ENCODE peak calls at places on chromosomes 12 and 14, in eight cellular contexts. One of them, this sample, is unnamed.

GRCh38 chr12:51482808-51483532 is 58.3 kb downstream of the SLC4A8 start:
- DNase-seq in breast epithelium: no peak
- DNase-seq in sigmoid colon: no peak
- DNase-seq in uterus: no peak
- DNase-seq in ovary: no peak
- DNase-seq in tibial nerve: no peak
- DNase-seq in A549: no peak
- DNase-seq in Peyer's patch: no peak
- DNase-seq in this sample: no peak

GRCh38 chr12:82475211-82475610 is 116.9 kb downstream of the METTL25 start:
- DNase-seq in uterus: no peak
- DNase-seq in A549: no peak
- DNase-seq in ovary: no peak
- DNase-seq in Peyer's patch: no peak
- DNase-seq in breast epithelium: no peak
- DNase-seq in sigmoid colon: no peak
- DNase-seq in tibial nerve: no peak
- DNase-seq in this sample: no peak

GRCh38 chr12:76866146-76866545 is 12.7 kb downstream of the CSRP2 start:
- DNase-seq in uterus: no peak
- DNase-seq in Peyer's patch: no peak
- DNase-seq in ovary: no peak
- DNase-seq in sigmoid colon: no peak
- DNase-seq in tibial nerve: no peak
- DNase-seq in A549: no peak
- DNase-seq in breast epithelium: no peak
- DNase-seq in this sample: no peak

GRCh38 chr12:56260380-56260779 is 2.2 kb upstream of the ANKRD52 start:
- DNase-seq in ovary: no peak
- DNase-seq in uterus: no peak
- DNase-seq in tibial nerve: no peak
- DNase-seq in Peyer's patch: no peak
- DNase-seq in breast epithelium: no peak
- DNase-seq in A549: no peak
- DNase-seq in sigmoid colon: no peak
- DNase-seq in this sample: no peak

GRCh38 chr12:66467932-66468331 is 165.6 kb downstream of the HELB start:
- DNase-seq in breast epithelium: no peak
- DNase-seq in Peyer's patch: no peak
- DNase-seq in ovary: no peak
- DNase-seq in tibial nerve: no peak
- DNase-seq in uterus: no peak
- DNase-seq in sigmoid colon: no peak
- DNase-seq in A549: peak; percentile 36
- DNase-seq in this sample: no peak

GRCh38 chr14:98122527-98122926 is 1149.5 kb downstream of the BCL11B start:
- DNase-seq in A549: no peak
- DNase-seq in uterus: no peak
- DNase-seq in Peyer's patch: no peak
- DNase-seq in ovary: no peak
- DNase-seq in sigmoid colon: no peak
- DNase-seq in breast epithelium: no peak
- DNase-seq in tibial nerve: no peak
- DNase-seq in this sample: no peak

GRCh38 chr12:46572644-46573630 is 200.4 kb upstream of the SLC38A2 start:
- DNase-seq in uterus: no peak
- DNase-seq in Peyer's patch: no peak
- DNase-seq in A549: no peak
- DNase-seq in tibial nerve: no peak
- DNase-seq in sigmoid colon: no peak
- DNase-seq in ovary: no peak
- DNase-seq in breast epithelium: no peak
- DNase-seq in this sample: no peak

GRCh38 chr12:38850463-38850862 is 54.9 kb downstream of the CPNE8 start:
- DNase-seq in breast epithelium: no peak
- DNase-seq in sigmoid colon: no peak
- DNase-seq in ovary: no peak
- DNase-seq in A549: no peak
- DNase-seq in Peyer's patch: no peak
- DNase-seq in uterus: no peak
- DNase-seq in tibial nerve: no peak
- DNase-seq in this sample: no peak

GRCh38 chr14:68144051-68144681 is 324.6 kb downstream of the RAD51B start:
- DNase-seq in sigmoid colon: peak; percentile 93
- DNase-seq in Peyer's patch: no peak
- DNase-seq in tibial nerve: peak; percentile 61
- DNase-seq in A549: peak; percentile 46
- DNase-seq in uterus: peak; percentile 88
- DNase-seq in ovary: peak; percentile 43
- DNase-seq in breast epithelium: peak; percentile 74
- DNase-seq in this sample: no peak

GRCh38 chr14:24135584-24135833 is 485 bp upstream of the PSME1 start:
- DNase-seq in sigmoid colon: no peak
- DNase-seq in Peyer's patch: no peak
- DNase-seq in breast epithelium: no peak
- DNase-seq in uterus: no peak
- DNase-seq in tibial nerve: no peak
- DNase-seq in A549: no peak
- DNase-seq in ovary: no peak
- DNase-seq in this sample: no peak

GRCh38 chr14:22537436-22538310 is 51.4 kb downstream of the DAD1 start:
- DNase-seq in A549: no peak
- DNase-seq in breast epithelium: no peak
- DNase-seq in sigmoid colon: no peak
- DNase-seq in uterus: no peak
- DNase-seq in tibial nerve: no peak
- DNase-seq in ovary: no peak
- DNase-seq in Peyer's patch: no peak
- DNase-seq in this sample: no peak

GRCh38 chr12:93868771-93869170 is 191.6 kb downstream of the CRADD start:
- DNase-seq in sigmoid colon: no peak
- DNase-seq in breast epithelium: no peak
- DNase-seq in A549: no peak
- DNase-seq in ovary: no peak
- DNase-seq in Peyer's patch: no peak
- DNase-seq in tibial nerve: peak; percentile 66
- DNase-seq in uterus: no peak
- DNase-seq in this sample: no peak
- TF ChIP-seq POLR2A in sigmoid colon: no peak
- TF ChIP-seq POLR2A in breast epithelium: no peak
- TF ChIP-seq POLR2A in A549: no peak
- TF ChIP-seq POLR2A in ovary: no peak
- TF ChIP-seq POLR2A in Peyer's patch: no peak
- TF ChIP-seq POLR2A in tibial nerve: no peak
- TF ChIP-seq POLR2A in uterus: no peak
- TF ChIP-seq POLR2A in this sample: no peak

GRCh38 chr12:132583311-132583710 is 27.1 kb downstream of the LRCOL1 start:
- DNase-seq in uterus: no peak
- DNase-seq in A549: no peak
- DNase-seq in breast epithelium: no peak
- DNase-seq in tibial nerve: no peak
- DNase-seq in sigmoid colon: no peak
- DNase-seq in ovary: no peak
- DNase-seq in Peyer's patch: no peak
- DNase-seq in this sample: no peak

GRCh38 chr12:132580701-132581292 is 29.6 kb downstream of the LRCOL1 start:
- DNase-seq in sigmoid colon: no peak
- DNase-seq in A549: no peak
- DNase-seq in tibial nerve: no peak
- DNase-seq in Peyer's patch: no peak
- DNase-seq in breast epithelium: no peak
- DNase-seq in uterus: no peak
- DNase-seq in ovary: no peak
- DNase-seq in this sample: no peak

GRCh38 chr12:132581348-132582057 is 28.9 kb downstream of the LRCOL1 start:
- DNase-seq in uterus: no peak
- DNase-seq in ovary: no peak
- DNase-seq in sigmoid colon: no peak
- DNase-seq in Peyer's patch: no peak
- DNase-seq in A549: no peak
- DNase-seq in breast epithelium: no peak
- DNase-seq in tibial nerve: no peak
- DNase-seq in this sample: no peak

GRCh38 chr12:132582582-132583279 is 27.7 kb downstream of the LRCOL1 start:
- DNase-seq in breast epithelium: no peak
- DNase-seq in ovary: no peak
- DNase-seq in uterus: no peak
- DNase-seq in sigmoid colon: no peak
- DNase-seq in A549: no peak
- DNase-seq in Peyer's patch: no peak
- DNase-seq in tibial nerve: no peak
- DNase-seq in this sample: no peak

DNA sequence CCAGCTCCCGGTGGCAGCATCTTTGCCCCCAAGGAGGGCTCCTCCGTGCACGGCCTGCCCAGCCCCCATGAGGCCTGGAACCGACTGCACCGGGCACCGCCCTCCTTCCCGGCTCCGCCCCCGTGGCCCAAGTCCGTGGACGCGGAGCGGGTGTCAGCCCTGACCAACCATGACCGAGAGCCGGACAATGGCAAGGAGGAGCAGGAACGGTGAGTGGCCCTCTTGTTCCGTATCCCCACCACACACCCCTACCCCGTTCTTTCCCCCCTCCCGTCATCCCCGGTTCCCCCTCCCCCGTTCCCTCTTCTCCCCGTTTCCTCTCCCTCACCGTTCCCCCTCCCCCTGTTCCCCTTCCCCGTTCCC is 28.3 kb downstream of the LRCOL1 start:
- DNase-seq in tibial nerve: no peak
- DNase-seq in A549: no peak
- DNase-seq in sigmoid colon: no peak
- DNase-seq in ovary: peak; percentile 60
- DNase-seq in Peyer's patch: no peak
- DNase-seq in breast epithelium: no peak
- DNase-seq in uterus: no peak
- DNase-seq in this sample: no peak
- H3K4me3 ChIP-seq in tibial nerve: peak overlapping the region; percentile 18
- H3K4me3 ChIP-seq in A549: no peak overlapping the region
- H3K4me3 ChIP-seq in sigmoid colon: peak overlapping the region; percentile 12
- H3K4me3 ChIP-seq in ovary: no peak overlapping the region
- H3K4me3 ChIP-seq in Peyer's patch: peak overlapping the region; percentile 34
- H3K4me3 ChIP-seq in breast epithelium: no peak overlapping the region
- H3K4me3 ChIP-seq in uterus: peak overlapping the region; percentile 28
- H3K4me3 ChIP-seq in this sample: no peak overlapping the region

DNA sequence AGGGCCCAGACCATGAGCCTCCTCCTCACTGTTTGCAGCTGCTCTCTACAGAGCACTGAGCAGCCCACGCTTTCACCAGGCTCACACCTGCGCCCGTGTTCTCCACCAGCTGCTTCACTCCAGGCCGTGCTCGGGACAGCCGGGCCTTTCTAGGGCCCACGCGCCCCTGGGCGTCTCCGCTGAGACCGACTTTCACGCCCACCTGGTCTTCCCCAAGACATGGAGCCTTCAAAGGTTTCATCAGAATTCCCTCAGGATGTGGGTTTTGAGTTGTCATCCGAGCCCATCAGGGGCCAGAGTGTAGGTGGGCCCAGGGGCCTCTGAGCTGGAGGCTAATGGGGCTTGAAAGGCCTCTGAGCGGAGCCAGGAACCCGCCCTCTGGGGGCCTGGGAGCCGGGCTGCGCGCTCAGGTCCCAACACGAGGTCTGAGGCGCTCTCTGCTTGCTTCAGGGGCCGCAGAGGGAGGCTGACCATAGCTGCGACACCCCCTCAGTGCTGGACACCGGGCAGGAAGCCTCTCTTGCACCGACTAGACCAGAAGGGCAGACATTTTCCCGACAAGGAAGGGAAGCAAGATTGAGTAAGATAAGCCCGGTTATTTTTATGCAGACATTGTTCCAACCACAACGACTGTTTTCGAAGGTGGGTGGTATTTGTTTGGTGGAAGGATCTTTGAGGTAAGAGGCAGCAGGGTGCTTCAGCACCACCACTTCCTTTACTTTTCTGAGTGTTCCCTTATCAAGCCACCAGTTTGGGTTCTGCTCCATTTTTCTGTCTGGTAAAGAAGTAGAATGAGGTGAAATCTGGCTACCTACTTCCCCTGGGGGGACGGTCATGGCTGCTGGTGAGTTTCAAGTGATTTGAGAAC is 125.0 kb upstream of the FUT8 start:
- DNase-seq in sigmoid colon: no peak
- DNase-seq in Peyer's patch: no peak
- DNase-seq in A549: no peak
- DNase-seq in uterus: no peak
- DNase-seq in tibial nerve: no peak
- DNase-seq in breast epithelium: no peak
- DNase-seq in ovary: no peak
- DNase-seq in this sample: no peak
- TF ChIP-seq CTCF in sigmoid colon: no peak
- TF ChIP-seq CTCF in Peyer's patch: no peak
- TF ChIP-seq CTCF in A549: no peak
- TF ChIP-seq CTCF in uterus: no peak
- TF ChIP-seq CTCF in tibial nerve: no peak
- TF ChIP-seq CTCF in breast epithelium: no peak
- TF ChIP-seq CTCF in ovary: no peak
- TF ChIP-seq CTCF in this sample: no peak

GRCh38 chr12:53298154-53298553 is 1.3 kb upstream of the MYG1 start:
- DNase-seq in tibial nerve: no peak
- DNase-seq in A549: no peak
- DNase-seq in Peyer's patch: no peak
- DNase-seq in breast epithelium: no peak
- DNase-seq in sigmoid colon: no peak
- DNase-seq in uterus: no peak
- DNase-seq in ovary: no peak
- DNase-seq in this sample: no peak

GRCh38 chr12:53299101-53299453 is 418 bp upstream of the MYG1 start:
- DNase-seq in breast epithelium: no peak
- DNase-seq in Peyer's patch: no peak
- DNase-seq in A549: peak; percentile 67
- DNase-seq in tibial nerve: peak; percentile 46
- DNase-seq in ovary: no peak
- DNase-seq in sigmoid colon: no peak
- DNase-seq in uterus: no peak
- DNase-seq in this sample: no peak

GRCh38 chr12:53299454-53300180 is at the start of gene MYG1:
- DNase-seq in uterus: peak; percentile 83
- DNase-seq in sigmoid colon: peak; percentile 91
- DNase-seq in tibial nerve: peak; percentile 69
- DNase-seq in breast epithelium: peak; percentile 67
- DNase-seq in Peyer's patch: peak; percentile 93
- DNase-seq in ovary: peak; percentile 83
- DNase-seq in A549: peak; percentile 95
- DNase-seq in this sample: peak; percentile 94

GRCh38 chr12:53302903-53303302 is 3.4 kb downstream of the MYG1 start:
- DNase-seq in Peyer's patch: no peak
- DNase-seq in A549: no peak
- DNase-seq in breast epithelium: no peak
- DNase-seq in uterus: no peak
- DNase-seq in ovary: no peak
- DNase-seq in sigmoid colon: no peak
- DNase-seq in tibial nerve: no peak
- DNase-seq in this sample: no peak

DNA sequence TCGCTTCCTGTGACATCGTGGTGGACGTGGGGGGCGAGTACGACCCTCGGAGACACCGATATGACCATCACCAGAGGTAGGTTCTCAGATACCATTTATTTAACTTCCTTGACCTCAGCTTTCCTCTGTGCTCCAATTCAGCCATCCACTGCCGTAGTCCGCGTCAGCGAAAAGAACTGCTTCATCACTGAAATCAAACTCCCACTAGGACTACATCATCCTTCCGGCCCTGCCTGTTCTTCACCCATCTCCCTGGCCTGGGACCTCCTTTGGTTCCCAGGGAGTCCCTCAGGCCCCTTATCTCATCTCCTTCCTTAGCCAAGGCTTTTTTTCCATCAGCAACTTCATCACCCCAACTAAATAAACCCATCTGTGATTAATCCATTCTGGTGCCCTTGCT is 692 bp downstream of the MYG1 start:
- DNase-seq in Peyer's patch: no peak
- DNase-seq in tibial nerve: no peak
- DNase-seq in ovary: no peak
- DNase-seq in A549: peak; percentile 35
- DNase-seq in breast epithelium: no peak
- DNase-seq in sigmoid colon: no peak
- DNase-seq in uterus: no peak
- DNase-seq in this sample: no peak
- TF ChIP-seq POLR2A in Peyer's patch: no peak
- TF ChIP-seq POLR2A in tibial nerve: no peak
- TF ChIP-seq POLR2A in ovary: no peak
- TF ChIP-seq POLR2A in A549: no peak
- TF ChIP-seq POLR2A in breast epithelium: no peak
- TF ChIP-seq POLR2A in sigmoid colon: no peak
- TF ChIP-seq POLR2A in uterus: no peak
- TF ChIP-seq POLR2A in this sample: no peak